ENCODE peak calls at places on chromosome 5, in seven cellular contexts. One of them, this sample, is unnamed.

GRCh38 chr5:27312291-27312690 is 273.9 kb upstream of the CDH9 start:
- DNase-seq in activated naive CD4-positive, alpha-beta T cell treated with anti-CD3 and anti-CD28 coated beads for 36 hours: no peak
- DNase-seq in endothelial cell: no peak
- DNase-seq in CMK: no peak
- DNase-seq in AG08396: no peak
- DNase-seq in Right ventricle myocardium superior: no peak
- DNase-seq in T47D: no peak
- DNase-seq in this sample: no peak

GRCh38 chr5:31470608-31471007 is 61.3 kb downstream of the DROSHA start:
- DNase-seq in AG08396: peak
- DNase-seq in CMK: no peak
- DNase-seq in T47D: no peak
- DNase-seq in Right ventricle myocardium superior: peak
- DNase-seq in activated naive CD4-positive, alpha-beta T cell treated with anti-CD3 and anti-CD28 coated beads for 36 hours: no peak
- DNase-seq in endothelial cell: no peak
- DNase-seq in this sample: no peak

GRCh38 chr5:1555808-1556681 is 32.3 kb upstream of the LPCAT1 start:
- DNase-seq in Right ventricle myocardium superior: no peak
- DNase-seq in CMK: no peak
- DNase-seq in endothelial cell: no peak
- DNase-seq in activated naive CD4-positive, alpha-beta T cell treated with anti-CD3 and anti-CD28 coated beads for 36 hours: no peak
- DNase-seq in AG08396: no peak
- DNase-seq in T47D: no peak
- DNase-seq in this sample: no peak

GRCh38 chr5:172903790-172904189 is 55.4 kb upstream of the RPL26L1 start:
- DNase-seq in CMK: no peak
- DNase-seq in activated naive CD4-positive, alpha-beta T cell treated with anti-CD3 and anti-CD28 coated beads for 36 hours: no peak
- DNase-seq in endothelial cell: no peak
- DNase-seq in Right ventricle myocardium superior: peak
- DNase-seq in T47D: peak
- DNase-seq in AG08396: peak
- DNase-seq in this sample: peak

GRCh38 chr5:137688248-137688840 is 47.5 kb downstream of the KLHL3 start:
- DNase-seq in activated naive CD4-positive, alpha-beta T cell treated with anti-CD3 and anti-CD28 coated beads for 36 hours: no peak
- DNase-seq in Right ventricle myocardium superior: no peak
- DNase-seq in AG08396: no peak
- DNase-seq in CMK: peak
- DNase-seq in endothelial cell: no peak
- DNase-seq in T47D: no peak
- DNase-seq in this sample: no peak

GRCh38 chr5:173829826-173830225 is 58.3 kb upstream of the CPEB4 start:
- DNase-seq in Right ventricle myocardium superior: no peak
- DNase-seq in CMK: no peak
- DNase-seq in T47D: no peak
- DNase-seq in activated naive CD4-positive, alpha-beta T cell treated with anti-CD3 and anti-CD28 coated beads for 36 hours: no peak
- DNase-seq in AG08396: peak
- DNase-seq in endothelial cell: no peak
- DNase-seq in this sample: no peak

GRCh38 chr5:73170522-73170921 is 2.5 kb upstream of the TMEM174 start:
- DNase-seq in endothelial cell: peak
- DNase-seq in activated naive CD4-positive, alpha-beta T cell treated with anti-CD3 and anti-CD28 coated beads for 36 hours: peak
- DNase-seq in T47D: peak
- DNase-seq in Right ventricle myocardium superior: no peak
- DNase-seq in AG08396: no peak
- DNase-seq in CMK: no peak
- DNase-seq in this sample: peak

GRCh38 chr5:171619744-171620143 is 165.9 kb upstream of the SMIM23 start:
- DNase-seq in AG08396: no peak
- DNase-seq in endothelial cell: no peak
- DNase-seq in CMK: no peak
- DNase-seq in Right ventricle myocardium superior: no peak
- DNase-seq in activated naive CD4-positive, alpha-beta T cell treated with anti-CD3 and anti-CD28 coated beads for 36 hours: no peak
- DNase-seq in T47D: no peak
- DNase-seq in this sample: no peak

GRCh38 chr5:922041-922744 is 29.5 kb downstream of the TRIP13 start:
- DNase-seq in AG08396: no peak
- DNase-seq in CMK: no peak
- DNase-seq in T47D: no peak
- DNase-seq in endothelial cell: no peak
- DNase-seq in activated naive CD4-positive, alpha-beta T cell treated with anti-CD3 and anti-CD28 coated beads for 36 hours: no peak
- DNase-seq in Right ventricle myocardium superior: no peak
- DNase-seq in this sample: no peak

GRCh38 chr5:147223343-147223742 is 11.5 kb upstream of the STK32A start:
- DNase-seq in AG08396: no peak
- DNase-seq in T47D: no peak
- DNase-seq in CMK: no peak
- DNase-seq in Right ventricle myocardium superior: no peak
- DNase-seq in activated naive CD4-positive, alpha-beta T cell treated with anti-CD3 and anti-CD28 coated beads for 36 hours: no peak
- DNase-seq in endothelial cell: no peak
- DNase-seq in this sample: no peak

This sample was measured in trophoblast cell.